ENCODE peak calls at places on chromosome X, in nine cellular contexts. O is fibroblast of mammary gland; W is uterus; S is bronchial epithelial cell; R is NCI-H1417 treated with DMSO at 0.1 percent for 48 hours; P is stimulated activated CD8-positive, alpha-beta memory T cell treated with anti-CD3 and anti-CD28 coated beads, Interleukin-12 subunit alpha, Interleukin-12 subunit beta, amount 100 ng/mL, for 4 hours; K is AG08395; X is NCI-H1694 treated with DMSO at 0.1 percent for 48 hours; B is nephron progenitor cell. L is an unnamed sample.

GRCh38 chrX:30283456-30284200 is 25.6 kb downstream of the NR0B1 start:
- DNase-seq in W (no peak), B (no peak), X (no peak), R (no peak), P (no peak), K (peak), S (peak), O (peak), L (peak)

GRCh38 chrX:120755066-120755846 is 120.4 kb downstream of the CT47B1 start:
- DNase-seq in B (no peak), K (no peak), P (no peak), O (no peak), W (no peak), S (no peak), X (no peak), R (no peak), L (no peak)

GRCh38 chrX:44253573-44253942 is 89.9 kb downstream of the EFHC2 start:
- DNase-seq in R (no peak), K (no peak), P (no peak), X (no peak), B (no peak), O (no peak), W (no peak), S (no peak), L (no peak)

GRCh38 chrX:138775501-138775900 is 64.0 kb upstream of the FGF13 start:
- DNase-seq in W (no peak), O (peak), B (no peak), R (no peak), P (no peak), X (no peak), S (peak), K (peak), L (peak)

GRCh38 chrX:9595131-9595530 is 130.3 kb downstream of the TBL1X start:
- DNase-seq in B (no peak), W (no peak), X (no peak), R (no peak), P (no peak), O (peak), S (no peak), K (peak), L (no peak)

GRCh38 chrX:134792077-134792476 is 133.8 kb upstream of the PLAC1 start:
- DNase-seq in P (no peak), X (no peak), R (no peak), B (no peak), O (no peak), W (no peak), S (no peak), K (no peak), L (no peak)

GRCh38 chrX:116726806-116727205 is 264.0 kb upstream of the CT83 start:
- DNase-seq in B (no peak), O (no peak), S (no peak), K (no peak), X (no peak), W (no peak), R (no peak), P (no peak), L (no peak)

GRCh38 chrX:110692876-110693275 is 102.7 kb downstream of the CHRDL1 start:
- DNase-seq in O (peak), W (no peak), R (no peak), B (no peak), X (no peak), P (no peak), K (no peak), S (no peak), L (no peak)

GRCh38 chrX:10794203-10794630 is 173.8 kb upstream of the MID1 start:
- DNase-seq in K (no peak), W (no peak), O (no peak), S (peak), R (no peak), P (no peak), B (no peak), X (no peak), L (no peak)

GRCh38 chrX:65757943-65758342 is 90.5 kb downstream of the MSN start:
- DNase-seq in K (no peak), B (no peak), R (no peak), S (peak), O (no peak), P (no peak), W (no peak), X (no peak), L (no peak)

GRCh38 chrX:136395271-136395670 is 92.5 kb upstream of the BRS3 start:
- DNase-seq in O (peak), B (no peak), W (no peak), X (no peak), R (no peak), S (peak), P (no peak), K (no peak), L (peak)

GRCh38 chrX:124242160-124242559 is 90.3 kb upstream of the TEX13D start:
- DNase-seq in R (no peak), K (no peak), W (no peak), P (no peak), X (no peak), S (no peak), B (no peak), O (no peak), L (no peak)

GRCh38 chrX:889966-890651 is 259.5 kb downstream of the SHOX start:
- DNase-seq in S (no peak), W (no peak), O (no peak), R (no peak), P (no peak), B (no peak), K (no peak), X (no peak), L (no peak)

GRCh38 chrX:153649178-153649914 is 2.3 kb downstream of the DUSP9 start:
- DNase-seq in K (peak), B (peak), P (no peak), S (no peak), W (peak), R (no peak), O (no peak), X (peak), L (no peak)

GRCh38 chrX:63514575-63514967 is 163.4 kb upstream of the SPIN4 start:
- DNase-seq in O (no peak), B (no peak), K (no peak), X (no peak), W (no peak), P (no peak), S (no peak), R (no peak), L (no peak)

GRCh38 chrX:12721042-12721441 is 70.2 kb upstream of the PRPS2 start:
- DNase-seq in K (no peak), O (no peak), X (no peak), P (no peak), W (no peak), B (peak), R (no peak), S (no peak), L (no peak)

GRCh38 chrX:21166302-21166982 is 207.8 kb upstream of the CNKSR2 start:
- DNase-seq in S (peak), R (no peak), B (no peak), X (no peak), P (no peak), O (peak), K (peak), W (no peak), L (no peak)

GRCh38 chrX:55794420-55794819 is 76.9 kb downstream of the RRAGB start:
- DNase-seq in K (no peak), X (no peak), B (no peak), P (no peak), R (no peak), W (no peak), O (no peak), S (no peak), L (no peak)

GRCh38 chrX:16436348-16437188 is 213.4 kb upstream of the S100G start:
- DNase-seq in S (peak), X (peak), W (peak), K (peak), R (no peak), B (peak), P (peak), O (peak), L (peak)

GRCh38 chrX:22194207-22194606 is 78.5 kb upstream of the CBLL2 start:
- DNase-seq in S (no peak), W (no peak), X (no peak), B (no peak), K (no peak), P (no peak), R (no peak), O (no peak), L (no peak)

GRCh38 chrX:47179221-47179927 is 14.3 kb upstream of the UBA1 start:
- DNase-seq in X (no peak), B (no peak), K (peak), S (peak), R (no peak), P (no peak), O (peak), W (no peak), L (peak)

GRCh38 chrX:2566044-2566443 is 65.3 kb upstream of the DHRSX start:
- DNase-seq in B (no peak), R (no peak), O (no peak), P (no peak), W (no peak), K (no peak), S (no peak), X (no peak), L (no peak)

GRCh38 chrX:38774249-38774648 is 27.0 kb upstream of the MID1IP1 start:
- DNase-seq in W (no peak), O (peak), S (no peak), R (no peak), B (no peak), P (no peak), K (no peak), X (no peak), L (no peak)

GRCh38 chrX:144849141-144849540 is 398.2 kb upstream of the SPANXN1 start:
- DNase-seq in O (peak), X (no peak), P (no peak), W (no peak), R (no peak), K (no peak), S (no peak), B (no peak), L (no peak)

GRCh38 chrX:110321081-110321480 is 3.2 kb upstream of the AMMECR1 start:
- DNase-seq in K (no peak), W (no peak), P (no peak), B (no peak), X (no peak), S (no peak), O (no peak), R (no peak), L (no peak)

GRCh38 chrX:29728639-29729038 is 486.7 kb upstream of the MAGEB2 start:
- DNase-seq in X (no peak), O (no peak), W (no peak), S (peak), B (no peak), P (no peak), K (no peak), R (no peak), L (no peak)

GRCh38 chrX:143536176-143536575 is 18.9 kb upstream of the SPANXN3 start:
- DNase-seq in K (no peak), X (peak), B (no peak), W (no peak), P (no peak), S (no peak), O (no peak), R (no peak), L (no peak)

GRCh38 chrX:50644496-50644895 is 169.5 kb downstream of the SHROOM4 start:
- DNase-seq in W (no peak), X (no peak), K (no peak), P (no peak), O (no peak), R (no peak), S (no peak), B (no peak), L (no peak)

GRCh38 chrX:31057691-31058090 is 14.2 kb downstream of the FTHL17 start:
- DNase-seq in O (no peak), X (no peak), K (no peak), P (no peak), W (no peak), S (no peak), R (no peak), B (no peak), L (no peak)